ENCODE peak calls at places on chromosomes 1 and 21, in nine cellular contexts. V, Y, S, U, G, A, J, O and R are unnamed samples.
A peak's percentile ranks its signal among the peaks of the same experiment; 100 is the strongest.

GRCh38 chr1:18288609-18289219 is 181.1 kb downstream of the IGSF21 start:
- DNase-seq in O (no peak), V (no peak), S (no peak), G (no peak), Y (no peak), U (no peak), A (no peak), J (no peak), R (no peak)

GRCh38 chr1:229980009-229980408 is 87.0 kb upstream of the GALNT2 start:
- DNase-seq in A (peak; percentile 51), V (no peak), J (no peak), U (no peak), S (no peak), Y (no peak), G (no peak), O (peak; percentile 35), R (peak; percentile 82)

GRCh38 chr1:225972344-225973152 is 26.6 kb downstream of the SDE2 start:
- DNase-seq in Y (no peak), V (no peak), O (no peak), S (no peak), G (no peak), U (no peak), A (no peak), J (no peak), R (no peak)

GRCh38 chr1:193060938-193061337 is 1.5 kb downstream of the RO60 start:
- DNase-seq in Y (no peak), U (no peak), V (no peak), S (no peak), O (peak; percentile 7), G (peak; percentile 38), J (peak; percentile 58), A (no peak), R (peak; percentile 16)

GRCh38 chr1:59410457-59410856 is 113.6 kb downstream of the FGGY start:
- DNase-seq in J (peak; percentile 11), Y (no peak), V (no peak), G (no peak), S (no peak), U (no peak), A (no peak), O (no peak), R (no peak)

GRCh38 chr1:84363019-84363418 is 35.3 kb upstream of the DNASE2B start:
- DNase-seq in U (no peak), V (no peak), S (no peak), G (peak; percentile 12), Y (no peak), J (no peak), O (no peak), A (no peak), R (no peak)

GRCh38 chr1:90706437-90707362 is 10.4 kb downstream of the BARHL2 start:
- DNase-seq in U (no peak), G (peak; percentile 48), S (no peak), V (no peak), A (no peak), J (peak; percentile 22), O (no peak), Y (no peak), R (peak; percentile 22)

GRCh38 chr21:40686526-40686925 is 160.4 kb downstream of the DSCAM start:
- DNase-seq in A (no peak), O (no peak), U (no peak), G (no peak), V (no peak), J (no peak), Y (no peak), S (no peak), R (no peak)

DNA sequence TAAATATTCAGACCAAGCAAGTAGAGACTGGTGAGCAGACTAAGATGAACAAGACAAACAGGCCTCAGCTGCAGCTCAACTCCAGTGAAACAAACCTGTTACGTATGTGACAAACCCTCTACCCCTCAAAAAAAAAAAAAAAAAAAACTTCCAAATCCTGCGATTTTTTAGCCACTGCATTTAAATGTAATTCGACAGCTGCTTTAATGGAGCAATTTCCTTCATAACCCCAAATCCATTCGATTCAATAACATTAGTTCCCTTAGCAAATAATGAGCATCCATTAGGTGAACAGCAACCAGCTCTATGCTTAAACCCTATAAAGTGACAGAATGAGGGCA is 31.1 kb downstream of the SIPA1L2 start:
- DNase-seq in J (no peak), U (no peak), V (no peak), A (no peak), O (no peak), S (no peak), G (no peak), Y (no peak), R (no peak)
- TF ChIP-seq CTCF in J (no peak), U (no peak), V (no peak), A (no peak), O (no peak), S (no peak), G (no peak), Y (no peak), R (no peak)

GRCh38 chr1:237186733-237187132 is 144.7 kb downstream of the RYR2 start:
- DNase-seq in U (no peak), S (no peak), Y (no peak), O (no peak), J (no peak), V (no peak), G (no peak), A (no peak), R (peak; percentile 11)
- H3K4me3 ChIP-seq in U (no peak overlapping the region), S (no peak overlapping the region), Y (no peak overlapping the region), O (no peak overlapping the region), J (no peak overlapping the region), V (no peak overlapping the region), G (no peak overlapping the region), A (no peak overlapping the region), R (no peak overlapping the region)

GRCh38 chr1:175478203-175478602 is 265.2 kb downstream of the TNR start:
- DNase-seq in S (no peak), G (no peak), O (no peak), U (no peak), J (no peak), V (no peak), Y (no peak), A (no peak), R (no peak)

GRCh38 chr1:175479521-175480342 is 263.7 kb downstream of the TNR start:
- DNase-seq in A (peak; percentile 35), O (peak; percentile 57), Y (no peak), G (no peak), V (no peak), J (peak; percentile 24), U (no peak), S (no peak), R (no peak)

GRCh38 chr1:175480343-175480827 is 263.0 kb downstream of the TNR start:
- DNase-seq in J (no peak), A (no peak), O (no peak), V (no peak), Y (no peak), U (no peak), G (no peak), S (no peak), R (no peak)

GRCh38 chr1:175482072-175482451 is 261.3 kb downstream of the TNR start:
- DNase-seq in U (no peak), O (no peak), S (no peak), G (no peak), A (no peak), V (no peak), J (no peak), Y (no peak), R (no peak)

DNA sequence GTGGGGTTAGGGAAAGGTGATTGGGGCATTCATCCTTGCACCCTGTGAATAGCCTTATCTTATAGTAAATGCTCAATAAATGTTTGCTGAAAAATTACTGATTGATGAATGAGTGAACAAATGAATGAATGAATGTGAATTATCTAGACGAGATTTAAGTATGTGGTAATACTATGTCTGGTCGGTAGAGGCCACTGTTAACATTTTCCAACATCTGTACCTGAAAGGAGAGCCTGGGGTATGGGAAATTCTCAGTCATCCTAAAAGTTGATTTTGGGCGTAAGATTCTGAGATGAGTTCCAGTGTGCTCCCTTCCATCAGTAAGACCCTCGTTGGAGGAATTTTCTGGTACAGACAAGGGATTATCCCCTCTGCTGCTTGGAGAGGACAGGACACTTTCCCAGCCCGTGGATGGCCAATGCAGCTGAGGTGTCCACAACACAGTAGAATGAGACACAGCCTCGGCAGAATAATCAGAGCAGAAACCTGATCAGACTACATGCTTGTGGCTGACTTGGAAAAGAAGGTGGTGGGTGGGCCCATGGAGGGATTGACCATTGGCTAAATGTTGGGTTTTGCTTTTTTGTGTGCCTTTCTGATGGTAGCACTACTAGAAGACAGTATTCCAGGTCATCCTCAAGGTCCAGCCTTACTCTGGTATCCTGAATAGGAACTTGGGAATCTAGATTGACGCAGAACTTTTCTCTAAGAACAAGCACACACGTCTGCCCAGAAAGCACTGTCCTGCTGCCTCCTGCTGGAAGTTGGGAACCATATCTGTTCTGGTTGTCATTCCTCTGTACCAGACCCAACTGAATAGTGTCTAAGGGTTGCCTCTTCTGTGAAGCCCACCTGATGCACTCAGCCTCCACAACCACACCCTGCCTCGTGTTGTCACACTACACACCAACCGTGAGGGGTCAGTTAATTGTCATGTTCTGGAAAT is 262.0 kb downstream of the TNR start:
- DNase-seq in A (no peak), V (no peak), U (no peak), J (peak; percentile 38), Y (no peak), O (peak; percentile 24), S (no peak), G (peak; percentile 7), R (peak; percentile 44)
- TF ChIP-seq CTCF in A (peak; percentile 74), V (peak; percentile 67), U (no peak), J (no peak), Y (peak; percentile 55), O (peak; percentile 52), S (peak; percentile 52), G (peak; percentile 39), R (peak; percentile 57)

GRCh38 chr1:2642131-2642559 is 9.3 kb upstream of the MMEL1 start:
- DNase-seq in U (peak; percentile 23), O (no peak), G (no peak), J (no peak), V (no peak), Y (no peak), A (no peak), S (no peak), R (no peak)

GRCh38 chr1:2642560-2643413 is 10.0 kb upstream of the MMEL1 start:
- DNase-seq in Y (peak; percentile 92), A (peak; percentile 63), G (peak; percentile 96), S (peak; percentile 26), V (peak; percentile 95), J (peak; percentile 90), U (peak; percentile 90), O (peak; percentile 85), R (peak; percentile 84)

GRCh38 chr1:2640626-2641025 is 7.8 kb upstream of the MMEL1 start:
- DNase-seq in U (no peak), G (peak; percentile 30), O (no peak), S (no peak), Y (no peak), J (no peak), V (no peak), A (no peak), R (no peak)

GRCh38 chr1:2639607-2640521 is 7.0 kb upstream of the MMEL1 start:
- DNase-seq in Y (no peak), G (no peak), S (no peak), J (no peak), V (no peak), U (peak; percentile 15), A (no peak), O (no peak), R (no peak)

DNA sequence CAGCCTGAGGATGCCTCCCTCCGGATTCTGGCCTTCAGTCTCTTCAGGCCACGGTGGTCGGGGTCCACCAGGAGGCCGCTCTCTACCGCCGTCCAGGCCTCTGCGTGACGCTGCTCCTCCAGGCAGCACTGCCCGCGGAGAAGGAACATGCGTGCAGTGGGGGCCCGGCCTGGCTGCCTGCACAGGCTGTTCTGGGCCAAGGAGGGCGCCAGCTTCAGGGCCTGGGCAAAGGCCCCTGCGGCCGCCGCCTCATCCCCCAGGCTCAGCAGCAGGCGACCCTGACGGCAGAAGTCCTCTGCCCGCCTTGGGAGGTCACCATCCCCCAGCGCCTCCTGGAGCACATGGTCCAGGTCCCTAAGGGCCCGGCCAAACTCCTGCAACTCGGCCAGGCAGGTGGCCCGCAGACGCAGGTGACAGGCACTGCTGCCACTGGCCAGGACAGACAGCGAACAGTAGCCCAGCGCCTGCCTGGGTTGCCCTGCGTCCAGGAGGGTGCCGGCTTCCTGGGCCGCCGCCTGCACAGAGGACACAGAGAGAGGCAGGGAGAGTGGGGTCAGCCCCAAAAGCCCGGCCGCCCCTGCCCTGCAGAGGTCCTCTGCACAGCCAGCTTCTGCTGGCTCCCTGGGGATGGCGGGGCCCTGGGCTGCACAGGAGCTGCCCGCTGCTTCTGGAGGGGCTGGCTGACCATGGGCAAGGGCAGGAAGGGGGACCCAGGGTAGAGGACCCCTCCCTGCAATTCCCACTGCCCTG is 8.7 kb upstream of the MMEL1 start:
- DNase-seq in O (no peak), A (no peak), S (no peak), V (no peak), J (no peak), Y (no peak), G (no peak), U (peak; percentile 24), R (no peak)
- H3K4me3 ChIP-seq in O (peak overlapping the region; percentile 61), A (peak overlapping the region; percentile 91), S (peak overlapping the region; percentile 98), V (peak overlapping the region; percentile 98), J (peak overlapping the region; percentile 43), Y (peak overlapping the region; percentile 94), G (peak overlapping the region; percentile 97), U (peak overlapping the region; percentile 95), R (peak overlapping the region; percentile 58)